ENCODE peak calls at places on chromosomes 13 and 19, in seven cellular contexts. Y is uterus, L is IMR-90, O is tibial nerve, D is body of pancreas, N is testis, Z is stomach. M is an unnamed sample.

GRCh38 chr19:18157465-18158063 is 4.6 kb downstream of the PIK3R2 start:
- DNase-seq in Y (no peak), L (no peak), O (no peak), D (peak; percentile 74), N (peak; percentile 64), Z (no peak), M (no peak)

GRCh38 chr13:111458739-111459138 is 138.3 kb downstream of the TEX29 start:
- DNase-seq in Y (no peak), L (no peak), O (no peak), D (no peak), N (no peak), Z (no peak), M (no peak)

GRCh38 chr19:48390188-48391099 is 907 bp downstream of the KDELR1 start:
- DNase-seq in Y (peak; percentile 42), L (peak; percentile 49), O (peak; percentile 21), D (peak; percentile 70), N (peak; percentile 68), Z (peak; percentile 70), M (peak; percentile 65)

GRCh38 chr19:38551450-38551813 is 66.3 kb downstream of the MAP4K1 start:
- DNase-seq in Y (no peak), L (no peak), O (no peak), D (no peak), N (no peak), Z (no peak), M (no peak)

GRCh38 chr13:48401480-48401879 is 11.4 kb downstream of the LPAR6 start:
- DNase-seq in Y (no peak), L (no peak), O (no peak), D (no peak), N (no peak), Z (no peak), M (no peak)

GRCh38 chr19:42553292-42554045 is 25.2 kb upstream of the CEACAM1 start:
- DNase-seq in Y (no peak), L (peak; percentile 67), O (no peak), D (no peak), N (no peak), Z (peak; percentile 22), M (peak; percentile 28)

GRCh38 chr13:73059460-73060250 is 850 bp downstream of the KLF5 start:
- DNase-seq in Y (peak; percentile 18), L (peak; percentile 10), O (no peak), D (peak; percentile 87), N (peak; percentile 54), Z (peak; percentile 75), M (peak; percentile 82)

GRCh38 chr13:31962661-31963345 is 68.8 kb upstream of the FRY start:
- DNase-seq in Y (no peak), L (peak; percentile 50), O (no peak), D (no peak), N (no peak), Z (no peak), M (no peak)

GRCh38 chr13:34459856-34460255 is 482.2 kb upstream of the NBEA start:
- DNase-seq in Y (no peak), L (no peak), O (no peak), D (no peak), N (no peak), Z (no peak), M (no peak)

GRCh38 chr19:8254286-8255001 is 45.3 kb downstream of the CERS4 start:
- DNase-seq in Y (no peak), L (no peak), O (no peak), D (no peak), N (no peak), Z (no peak), M (no peak)

GRCh38 chr19:10474962-10475451 is 28.1 kb downstream of the KEAP1 start:
- DNase-seq in Y (no peak), L (no peak), O (no peak), D (no peak), N (no peak), Z (no peak), M (no peak)

GRCh38 chr13:82654851-82655517 is 1227.3 kb downstream of the SLITRK1 start:
- DNase-seq in Y (no peak), L (peak; percentile 82), O (peak; percentile 74), D (peak; percentile 29), N (no peak), Z (no peak), M (no peak)

GRCh38 chr13:31965361-31966066 is 66.1 kb upstream of the FRY start:
- DNase-seq in Y (no peak), L (peak; percentile 84), O (no peak), D (no peak), N (no peak), Z (no peak), M (no peak)

GRCh38 chr19:9917322-9917721 is 19.0 kb downstream of the OLFM2 start:
- DNase-seq in Y (peak; percentile 24), L (peak; percentile 60), O (no peak), D (peak; percentile 29), N (peak; percentile 47), Z (peak; percentile 26), M (no peak)

GRCh38 chr13:27001705-27002104 is 169.9 kb downstream of the USP12 start:
- DNase-seq in Y (no peak), L (no peak), O (no peak), D (no peak), N (no peak), Z (no peak), M (no peak)

GRCh38 chr19:54893406-54893805 is 12.5 kb upstream of the NCR1 start:
- DNase-seq in Y (no peak), L (no peak), O (no peak), D (no peak), N (no peak), Z (no peak), M (no peak)

GRCh38 chr13:27341616-27342015 is 71.0 kb downstream of the RASL11A start:
- DNase-seq in Y (peak; percentile 30), L (no peak), O (no peak), D (no peak), N (peak; percentile 17), Z (no peak), M (peak; percentile 30)

GRCh38 chr13:59690857-59691500 is 472.7 kb downstream of the DIAPH3 start:
- DNase-seq in Y (no peak), L (no peak), O (no peak), D (no peak), N (no peak), Z (no peak), M (no peak)

GRCh38 chr13:49494645-49495044 is 1.1 kb upstream of the PHF11 start:
- DNase-seq in Y (no peak), L (no peak), O (no peak), D (no peak), N (no peak), Z (no peak), M (no peak)

GRCh38 chr13:78258304-78258703 is 339.7 kb upstream of the EDNRB start:
- DNase-seq in Y (no peak), L (no peak), O (no peak), D (no peak), N (no peak), Z (no peak), M (no peak)

GRCh38 chr13:36134632-36135031 is 3.5 kb upstream of the DCLK1 start:
- DNase-seq in Y (no peak), L (no peak), O (no peak), D (no peak), N (no peak), Z (no peak), M (no peak)

GRCh38 chr13:79775830-79776229 is 294.9 kb downstream of the NDFIP2 start:
- DNase-seq in Y (no peak), L (peak; percentile 87), O (no peak), D (peak; percentile 47), N (peak; percentile 40), Z (peak; percentile 29), M (no peak)

GRCh38 chr19:10961763-10962536 is 1.1 kb downstream of the SMARCA4 start:
- DNase-seq in Y (no peak), L (peak; percentile 12), O (no peak), D (no peak), N (no peak), Z (no peak), M (no peak)

GRCh38 chr13:67754016-67754415 is 523.9 kb upstream of the PCDH9 start:
- DNase-seq in Y (no peak), L (no peak), O (no peak), D (no peak), N (no peak), Z (no peak), M (no peak)

GRCh38 chr13:77448689-77449088 is 86.8 kb upstream of the SCEL start:
- DNase-seq in Y (no peak), L (no peak), O (no peak), D (no peak), N (no peak), Z (no peak), M (no peak)

GRCh38 chr13:51590966-51591627 is 6.8 kb downstream of the WDFY2 start:
- DNase-seq in Y (peak; percentile 28), L (peak; percentile 90), O (no peak), D (peak; percentile 50), N (peak; percentile 44), Z (peak; percentile 41), M (no peak)

GRCh38 chr13:77544765-77545316 is 9.3 kb downstream of the SCEL start:
- DNase-seq in Y (no peak), L (no peak), O (no peak), D (no peak), N (no peak), Z (no peak), M (no peak)

GRCh38 chr19:19515764-19516519 is at the start of gene NDUFA13:
- DNase-seq in Y (peak; percentile 91), L (peak; percentile 90), O (peak; percentile 90), D (peak; percentile 93), N (peak; percentile 96), Z (peak; percentile 95), M (peak; percentile 93)
- TF ChIP-seq POLR2A in Y (peak; percentile 68), L (peak; percentile 72), O (peak; percentile 60), D (peak; percentile 51), N (no peak), Z (no peak), M (peak; percentile 75)

GRCh38 chr19:58513694-58514563 is 2.1 kb upstream of the SLC27A5 start:
- DNase-seq in Y (peak; percentile 69), L (peak; percentile 68), O (peak; percentile 64), D (peak; percentile 89), N (peak; percentile 86), Z (peak; percentile 94), M (peak; percentile 94)
- TF ChIP-seq POLR2A in Y (peak; percentile 51), L (no peak), O (no peak), D (peak; percentile 14), N (no peak), Z (no peak), M (peak; percentile 69)

GRCh38 chr19:3036119-3036794 is 7.2 kb upstream of the TLE2 start:
- DNase-seq in Y (peak; percentile 95), L (peak; percentile 85), O (peak; percentile 86), D (peak; percentile 98), N (peak; percentile 96), Z (peak; percentile 95), M (peak; percentile 98)
- TF ChIP-seq POLR2A in Y (peak; percentile 28), L (no peak), O (no peak), D (no peak), N (no peak), Z (no peak), M (peak; percentile 35)

DNA sequence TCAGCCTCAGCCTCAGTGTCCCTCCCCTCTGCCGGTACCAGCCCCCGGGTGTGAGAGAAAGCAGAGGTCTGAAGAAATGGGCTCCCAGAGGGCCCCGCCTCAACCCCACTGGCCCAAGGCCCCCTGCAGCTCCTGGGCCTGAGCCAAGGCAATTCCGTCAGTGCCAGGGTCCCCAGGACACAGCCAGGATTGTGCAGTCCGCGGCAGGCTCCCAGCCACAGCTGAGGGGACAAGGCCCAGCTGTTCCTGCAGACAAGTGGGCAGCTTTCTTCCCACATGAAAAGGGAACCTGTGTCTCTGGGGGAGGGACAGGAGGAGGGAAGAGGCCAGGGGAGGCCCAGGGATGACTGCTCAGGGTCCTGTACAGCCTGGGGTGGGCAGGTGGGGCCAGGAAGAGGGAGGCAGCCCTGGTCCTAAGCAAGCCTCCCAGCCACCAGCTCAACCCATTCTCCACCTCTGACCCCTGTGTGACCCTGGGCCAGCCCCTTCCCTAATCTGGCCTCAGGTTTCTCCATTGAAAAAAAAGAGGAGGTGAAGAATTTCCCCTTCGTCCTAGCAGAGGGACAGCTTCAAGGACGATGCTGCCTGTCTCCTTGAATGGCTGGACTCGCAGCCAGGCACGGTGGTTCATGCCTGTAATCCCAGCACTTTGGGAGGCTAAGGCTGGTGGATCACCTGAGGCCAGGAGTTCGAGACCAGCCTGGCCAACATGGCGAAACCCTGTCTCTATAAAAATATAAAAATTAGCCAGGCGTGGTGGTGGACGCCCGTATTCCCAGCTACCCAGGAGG is 20.6 kb upstream of the VSTM2B start:
- DNase-seq in Y (no peak), L (no peak), O (no peak), D (no peak), N (no peak), Z (no peak), M (peak; percentile 43)
- TF ChIP-seq POLR2A in Y (no peak), L (no peak), O (no peak), D (no peak), N (no peak), Z (no peak), M (no peak)